ENCODE peak calls at places on chromosomes 16 and 17, in eight cellular contexts. One of them, this sample, is unnamed.

GRCh38 chr16:2979669-2980226 is 498 bp downstream of the PKMYT1 start:
- DNase-seq in heart right ventricle: no peak
- DNase-seq in A549: no peak
- DNase-seq in thoracic aorta: no peak
- DNase-seq in cardiac fibroblast: no peak
- DNase-seq in RWPE2: no peak
- DNase-seq in body of pancreas: no peak
- DNase-seq in lower lobe of right lung: no peak
- DNase-seq in this sample: no peak

GRCh38 chr16:49608801-49609200 is 235.2 kb downstream of the C16orf78 start:
- DNase-seq in heart right ventricle: peak
- DNase-seq in A549: no peak
- DNase-seq in thoracic aorta: no peak
- DNase-seq in cardiac fibroblast: peak
- DNase-seq in RWPE2: no peak
- DNase-seq in body of pancreas: no peak
- DNase-seq in lower lobe of right lung: no peak
- DNase-seq in this sample: peak

GRCh38 chr17:74645010-74645409 is 21.5 kb upstream of the CD300E start:
- DNase-seq in heart right ventricle: no peak
- DNase-seq in A549: no peak
- DNase-seq in thoracic aorta: no peak
- DNase-seq in cardiac fibroblast: no peak
- DNase-seq in RWPE2: no peak
- DNase-seq in body of pancreas: no peak
- DNase-seq in lower lobe of right lung: no peak
- DNase-seq in this sample: no peak

GRCh38 chr17:63450551-63450950 is 4.4 kb upstream of the CYB561 start:
- DNase-seq in heart right ventricle: peak
- DNase-seq in A549: no peak
- DNase-seq in thoracic aorta: no peak
- DNase-seq in cardiac fibroblast: peak
- DNase-seq in RWPE2: no peak
- DNase-seq in body of pancreas: no peak
- DNase-seq in lower lobe of right lung: no peak
- DNase-seq in this sample: no peak

GRCh38 chr17:66542183-66542966 is 240.0 kb downstream of the PRKCA start:
- DNase-seq in heart right ventricle: no peak
- DNase-seq in A549: no peak
- DNase-seq in thoracic aorta: no peak
- DNase-seq in cardiac fibroblast: peak
- DNase-seq in RWPE2: no peak
- DNase-seq in body of pancreas: no peak
- DNase-seq in lower lobe of right lung: no peak
- DNase-seq in this sample: peak

GRCh38 chr17:73308017-73308823 is 3.6 kb downstream of the CDC42EP4 start:
- DNase-seq in heart right ventricle: peak
- DNase-seq in A549: peak
- DNase-seq in thoracic aorta: peak
- DNase-seq in cardiac fibroblast: peak
- DNase-seq in RWPE2: peak
- DNase-seq in body of pancreas: peak
- DNase-seq in lower lobe of right lung: peak
- DNase-seq in this sample: no peak

GRCh38 chr16:47734987-47735594 is 274.0 kb downstream of the PHKB start:
- DNase-seq in heart right ventricle: no peak
- DNase-seq in A549: no peak
- DNase-seq in thoracic aorta: no peak
- DNase-seq in cardiac fibroblast: no peak
- DNase-seq in RWPE2: no peak
- DNase-seq in body of pancreas: peak
- DNase-seq in lower lobe of right lung: peak
- DNase-seq in this sample: no peak

GRCh38 chr17:79205688-79206205 is 131.1 kb downstream of the ENGASE start:
- DNase-seq in heart right ventricle: no peak
- DNase-seq in A549: no peak
- DNase-seq in thoracic aorta: no peak
- DNase-seq in cardiac fibroblast: no peak
- DNase-seq in RWPE2: no peak
- DNase-seq in body of pancreas: no peak
- DNase-seq in lower lobe of right lung: no peak
- DNase-seq in this sample: no peak

GRCh38 chr17:74745548-74746177 is 2.8 kb upstream of the NHERF1 start:
- DNase-seq in heart right ventricle: no peak
- DNase-seq in A549: no peak
- DNase-seq in thoracic aorta: no peak
- DNase-seq in cardiac fibroblast: no peak
- DNase-seq in RWPE2: no peak
- DNase-seq in body of pancreas: no peak
- DNase-seq in lower lobe of right lung: peak
- DNase-seq in this sample: no peak

GRCh38 chr17:16417896-16418683 is 2.7 kb downstream of the TRPV2 start:
- DNase-seq in heart right ventricle: no peak
- DNase-seq in A549: no peak
- DNase-seq in thoracic aorta: no peak
- DNase-seq in cardiac fibroblast: no peak
- DNase-seq in RWPE2: no peak
- DNase-seq in body of pancreas: no peak
- DNase-seq in lower lobe of right lung: no peak
- DNase-seq in this sample: no peak

GRCh38 chr17:42760652-42761581 is at the start of gene RAMP2:
- DNase-seq in heart right ventricle: peak
- DNase-seq in A549: peak
- DNase-seq in thoracic aorta: no peak
- DNase-seq in cardiac fibroblast: no peak
- DNase-seq in RWPE2: no peak
- DNase-seq in body of pancreas: peak
- DNase-seq in lower lobe of right lung: no peak
- DNase-seq in this sample: no peak

GRCh38 chr16:47113130-47113529 is 30.6 kb downstream of the NETO2 start:
- DNase-seq in heart right ventricle: no peak
- DNase-seq in A549: no peak
- DNase-seq in thoracic aorta: no peak
- DNase-seq in cardiac fibroblast: no peak
- DNase-seq in RWPE2: no peak
- DNase-seq in body of pancreas: no peak
- DNase-seq in lower lobe of right lung: no peak
- DNase-seq in this sample: no peak

GRCh38 chr17:71948703-71949422 is 172.0 kb upstream of the SOX9 start:
- DNase-seq in heart right ventricle: no peak
- DNase-seq in A549: no peak
- DNase-seq in thoracic aorta: no peak
- DNase-seq in cardiac fibroblast: no peak
- DNase-seq in RWPE2: no peak
- DNase-seq in body of pancreas: no peak
- DNase-seq in lower lobe of right lung: no peak
- DNase-seq in this sample: no peak

GRCh38 chr17:77143306-77143705 is 2.5 kb downstream of the SEC14L1 start:
- DNase-seq in heart right ventricle: no peak
- DNase-seq in A549: no peak
- DNase-seq in thoracic aorta: no peak
- DNase-seq in cardiac fibroblast: no peak
- DNase-seq in RWPE2: no peak
- DNase-seq in body of pancreas: no peak
- DNase-seq in lower lobe of right lung: no peak
- DNase-seq in this sample: no peak
- H3K4me3 ChIP-seq in heart right ventricle: peak
- H3K4me3 ChIP-seq in A549: no peak
- H3K4me3 ChIP-seq in thoracic aorta: no peak
- H3K4me3 ChIP-seq in cardiac fibroblast: peak
- H3K4me3 ChIP-seq in RWPE2: no peak
- H3K4me3 ChIP-seq in body of pancreas: no peak
- H3K4me3 ChIP-seq in lower lobe of right lung: peak
- H3K4me3 ChIP-seq in this sample: no peak

DNA sequence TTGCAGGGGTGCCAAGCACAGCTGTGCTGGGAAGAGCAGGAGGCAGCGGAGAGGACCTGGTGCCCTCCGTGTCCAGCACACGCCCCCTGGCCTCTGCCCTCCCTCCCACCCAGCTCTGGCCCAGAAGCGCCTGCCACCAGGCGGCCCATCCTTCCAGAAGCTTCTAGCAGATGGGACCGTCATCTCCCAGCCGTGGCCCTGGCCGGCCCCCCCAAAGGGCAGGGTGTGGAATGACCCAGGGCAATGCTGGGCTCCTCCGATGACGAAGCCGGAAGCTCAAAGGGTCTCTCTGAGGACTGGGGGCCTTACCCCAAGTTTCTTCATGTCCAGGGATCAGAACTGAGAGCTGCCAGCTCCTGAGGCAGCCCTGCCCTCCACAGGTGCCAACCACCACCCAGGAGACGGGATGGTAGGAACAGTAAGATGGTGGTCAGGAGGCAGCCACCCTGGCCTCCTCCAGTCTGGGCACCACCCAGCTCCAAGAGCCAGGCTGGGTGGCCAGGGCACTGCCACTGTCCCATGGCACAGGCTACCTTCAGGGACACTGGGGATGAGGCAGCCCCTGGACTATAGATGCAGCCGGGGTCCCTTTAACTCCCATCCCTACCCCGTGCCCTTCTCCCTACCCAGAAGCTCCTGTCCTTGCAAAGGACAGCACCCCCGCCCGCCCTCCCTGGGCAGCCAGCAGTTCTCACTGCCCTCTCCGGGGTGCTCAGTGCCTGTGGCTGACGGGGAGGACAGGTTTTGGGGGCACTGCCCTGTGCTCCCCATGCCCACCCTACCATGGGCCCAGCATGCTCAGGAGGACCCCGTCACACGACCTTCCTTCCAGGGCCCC is 6.5 kb upstream of the CDH15 start:
- DNase-seq in heart right ventricle: no peak
- DNase-seq in A549: no peak
- DNase-seq in thoracic aorta: no peak
- DNase-seq in cardiac fibroblast: no peak
- DNase-seq in RWPE2: no peak
- DNase-seq in body of pancreas: no peak
- DNase-seq in lower lobe of right lung: no peak
- DNase-seq in this sample: no peak
- H3K4me3 ChIP-seq in heart right ventricle: no peak
- H3K4me3 ChIP-seq in A549: no peak
- H3K4me3 ChIP-seq in thoracic aorta: no peak
- H3K4me3 ChIP-seq in cardiac fibroblast: no peak
- H3K4me3 ChIP-seq in RWPE2: no peak
- H3K4me3 ChIP-seq in body of pancreas: no peak
- H3K4me3 ChIP-seq in lower lobe of right lung: no peak
- H3K4me3 ChIP-seq in this sample: no peak

GRCh38 chr16:84599528-84600202 is 18.2 kb downstream of the COTL1 start:
- DNase-seq in heart right ventricle: peak
- DNase-seq in A549: no peak
- DNase-seq in thoracic aorta: no peak
- DNase-seq in cardiac fibroblast: peak
- DNase-seq in RWPE2: no peak
- DNase-seq in body of pancreas: peak
- DNase-seq in lower lobe of right lung: peak
- DNase-seq in this sample: peak
- H3K4me3 ChIP-seq in heart right ventricle: no peak
- H3K4me3 ChIP-seq in A549: no peak
- H3K4me3 ChIP-seq in thoracic aorta: peak
- H3K4me3 ChIP-seq in cardiac fibroblast: peak
- H3K4me3 ChIP-seq in RWPE2: no peak
- H3K4me3 ChIP-seq in body of pancreas: no peak
- H3K4me3 ChIP-seq in lower lobe of right lung: peak
- H3K4me3 ChIP-seq in this sample: peak

DNA sequence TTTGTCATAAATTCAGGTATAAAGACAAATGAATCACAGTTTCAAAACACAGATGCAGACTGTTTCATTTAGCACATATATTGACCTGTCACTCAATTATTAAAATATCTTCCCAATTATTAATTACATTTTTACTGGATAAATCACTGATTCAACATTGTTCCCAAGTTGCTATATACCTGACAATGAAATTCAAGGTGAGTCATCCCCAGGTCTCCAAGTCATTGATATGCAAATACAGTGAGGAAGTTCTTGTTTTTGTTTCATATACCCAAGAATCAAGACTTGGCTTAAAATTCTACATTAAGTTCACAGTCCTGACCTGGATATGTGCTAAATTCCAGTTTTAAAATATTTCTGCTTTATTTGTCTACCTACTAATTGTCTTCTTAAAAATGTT is 599.3 kb upstream of the PSMD7 start:
- DNase-seq in heart right ventricle: no peak
- DNase-seq in A549: no peak
- DNase-seq in thoracic aorta: no peak
- DNase-seq in cardiac fibroblast: no peak
- DNase-seq in RWPE2: no peak
- DNase-seq in body of pancreas: no peak
- DNase-seq in lower lobe of right lung: no peak
- DNase-seq in this sample: no peak
- H3K4me3 ChIP-seq in heart right ventricle: no peak
- H3K4me3 ChIP-seq in A549: no peak
- H3K4me3 ChIP-seq in thoracic aorta: no peak
- H3K4me3 ChIP-seq in cardiac fibroblast: no peak
- H3K4me3 ChIP-seq in RWPE2: no peak
- H3K4me3 ChIP-seq in body of pancreas: no peak
- H3K4me3 ChIP-seq in lower lobe of right lung: no peak
- H3K4me3 ChIP-seq in this sample: no peak

This sample was measured in AG09309.